ENCODE peak calls at places on chromosomes 16 and 17, in nine cellular contexts. Q, T, H, L, K, O, E, C and Z are unnamed samples.

GRCh38 chr17:17806611-17807010 is 30.2 kb downstream of the SREBF1 start:
- DNase-seq in O (no peak), H (no peak), C (no peak), K (no peak), Q (no peak), L (no peak), E (no peak), T (no peak), Z (no peak)

GRCh38 chr17:58331815-58332719 is 3.5 kb upstream of the TSPOAP1 start:
- DNase-seq in E (no peak), C (peak), L (no peak), O (no peak), K (no peak), H (peak), Q (no peak), T (no peak), Z (peak)

GRCh38 chr17:77494664-77495435 is 354.1 kb downstream of the SEC14L1 start:
- DNase-seq in E (peak), H (peak), L (peak), T (peak), O (peak), K (peak), C (peak), Q (peak), Z (peak)

GRCh38 chr17:72603346-72604242 is 482.8 kb downstream of the SOX9 start:
- DNase-seq in T (no peak), K (peak), H (no peak), Q (no peak), C (no peak), E (no peak), L (peak), O (no peak), Z (no peak)

GRCh38 chr17:32551186-32551955 is 64.6 kb downstream of the CDK5R1 start:
- DNase-seq in Q (no peak), H (no peak), E (no peak), O (no peak), T (peak), L (peak), C (no peak), K (peak), Z (no peak)

GRCh38 chr17:65914784-65915342 is 277.1 kb downstream of the CEP112 start:
- DNase-seq in Q (no peak), H (no peak), C (no peak), E (no peak), L (no peak), K (peak), T (no peak), O (no peak), Z (no peak)

GRCh38 chr16:89657442-89658220 is at the start of the genes CHMP1A and SPATA33:
- DNase-seq in Q (peak), T (peak), K (peak), H (peak), C (peak), L (peak), E (peak), O (peak), Z (peak)

GRCh38 chr17:32664936-32665583 is 178.3 kb downstream of the CDK5R1 start:
- DNase-seq in T (no peak), E (no peak), C (no peak), O (no peak), L (no peak), Q (no peak), H (no peak), K (no peak), Z (no peak)

GRCh38 chr17:74325743-74326379 is at the start of gene KIF19:
- DNase-seq in Q (no peak), E (no peak), L (no peak), O (peak), T (peak), H (peak), K (no peak), C (peak), Z (no peak)

GRCh38 chr17:70130274-70130673 is 39.1 kb upstream of the KCNJ2 start:
- DNase-seq in O (no peak), K (no peak), H (no peak), T (no peak), L (no peak), C (no peak), E (no peak), Q (no peak), Z (no peak)

GRCh38 chr17:31394544-31394943 is 3.1 kb downstream of the RAB11FIP4 start:
- DNase-seq in H (peak), T (peak), O (peak), K (no peak), C (peak), L (peak), E (no peak), Q (no peak), Z (peak)

GRCh38 chr17:82435601-82436583 is 14.7 kb downstream of the CYBC1 start:
- DNase-seq in K (no peak), T (no peak), Q (no peak), C (no peak), H (no peak), O (no peak), E (no peak), L (no peak), Z (no peak)

GRCh38 chr17:81032641-81033422 is 2.1 kb upstream of the BAIAP2 start:
- DNase-seq in T (no peak), H (no peak), E (no peak), C (no peak), K (no peak), O (no peak), L (no peak), Q (peak), Z (no peak)
- H3K27ac ChIP-seq in T (peak), H (no peak), E (no peak), C (no peak), K (no peak), O (no peak), L (no peak), Q (no peak), Z (no peak)

GRCh38 chr16:87463722-87464690 is 28.8 kb downstream of the ZCCHC14 start:
- DNase-seq in E (no peak), K (no peak), O (no peak), C (peak), L (peak), T (no peak), Q (no peak), H (no peak), Z (peak)

GRCh38 chr16:87459027-87459426 is 33.8 kb downstream of the ZCCHC14 start:
- DNase-seq in Q (no peak), E (no peak), H (no peak), O (no peak), K (no peak), C (no peak), T (no peak), L (no peak), Z (no peak)

GRCh38 chr16:87460936-87461335 is 31.9 kb downstream of the ZCCHC14 start:
- DNase-seq in O (no peak), E (no peak), C (no peak), H (no peak), K (no peak), Q (no peak), L (no peak), T (no peak), Z (no peak)

GRCh38 chr16:87459833-87460232 is 33.0 kb downstream of the ZCCHC14 start:
- DNase-seq in H (no peak), C (no peak), T (no peak), L (no peak), E (no peak), Q (no peak), K (no peak), O (no peak), Z (no peak)

GRCh38 chr16:87461466-87461975 is 31.3 kb downstream of the ZCCHC14 start:
- DNase-seq in T (peak), C (peak), L (no peak), Q (peak), K (peak), O (peak), E (peak), H (peak), Z (no peak)
- H3K27ac ChIP-seq in T (peak), C (peak), L (no peak), Q (peak), K (no peak), O (no peak), E (peak), H (peak), Z (no peak)

GRCh38 chr16:22007159-22007508 is 777 bp upstream of the MOSMO start:
- DNase-seq in T (no peak), H (no peak), L (no peak), K (no peak), C (no peak), Q (no peak), O (no peak), E (no peak), Z (no peak)
- H3K27ac ChIP-seq in T (peak), H (peak), L (no peak), K (peak), C (peak), Q (peak), O (no peak), E (peak), Z (no peak)

GRCh38 chr16:67538666-67539101 is 10.1 kb downstream of the RIPOR1 start:
- DNase-seq in L (peak), H (peak), E (no peak), C (no peak), Q (no peak), K (no peak), T (no peak), O (no peak), Z (no peak)
- H3K27ac ChIP-seq in L (no peak), H (peak), E (peak), C (peak), Q (no peak), K (no peak), T (peak), O (no peak), Z (peak)

GRCh38 chr17:50209472-50210248 is 8.2 kb upstream of the COL1A1 start:
- DNase-seq in T (no peak), L (peak), K (no peak), H (peak), E (peak), C (peak), Q (peak), O (no peak), Z (no peak)
- H3K27ac ChIP-seq in T (peak), L (peak), K (no peak), H (peak), E (peak), C (peak), Q (peak), O (peak), Z (no peak)

GRCh38 chr16:85195884-85196816 is 83.9 kb upstream of the CIBAR2 start:
- DNase-seq in H (no peak), T (no peak), L (no peak), E (no peak), C (no peak), O (no peak), Q (no peak), K (no peak), Z (no peak)

GRCh38 chr16:85197611-85198566 is 85.6 kb upstream of the CIBAR2 start:
- DNase-seq in Q (no peak), E (no peak), O (no peak), H (no peak), T (no peak), C (no peak), K (no peak), L (no peak), Z (no peak)

GRCh38 chr16:85195271-85195647 is 83.0 kb upstream of the CIBAR2 start:
- DNase-seq in Q (no peak), K (no peak), H (no peak), L (no peak), E (no peak), C (no peak), O (no peak), T (no peak), Z (no peak)

GRCh38 chr16:85199069-85199725 is 86.9 kb upstream of the CIBAR2 start:
- DNase-seq in L (no peak), C (no peak), Q (no peak), E (no peak), K (no peak), O (no peak), H (no peak), T (no peak), Z (no peak)

GRCh38 chr16:85196976-85197375 is 84.7 kb upstream of the CIBAR2 start:
- DNase-seq in C (no peak), E (no peak), H (no peak), L (no peak), O (no peak), K (no peak), T (no peak), Q (no peak), Z (no peak)
- H3K27ac ChIP-seq in C (peak), E (peak), H (peak), L (no peak), O (no peak), K (no peak), T (no peak), Q (peak), Z (no peak)

DNA sequence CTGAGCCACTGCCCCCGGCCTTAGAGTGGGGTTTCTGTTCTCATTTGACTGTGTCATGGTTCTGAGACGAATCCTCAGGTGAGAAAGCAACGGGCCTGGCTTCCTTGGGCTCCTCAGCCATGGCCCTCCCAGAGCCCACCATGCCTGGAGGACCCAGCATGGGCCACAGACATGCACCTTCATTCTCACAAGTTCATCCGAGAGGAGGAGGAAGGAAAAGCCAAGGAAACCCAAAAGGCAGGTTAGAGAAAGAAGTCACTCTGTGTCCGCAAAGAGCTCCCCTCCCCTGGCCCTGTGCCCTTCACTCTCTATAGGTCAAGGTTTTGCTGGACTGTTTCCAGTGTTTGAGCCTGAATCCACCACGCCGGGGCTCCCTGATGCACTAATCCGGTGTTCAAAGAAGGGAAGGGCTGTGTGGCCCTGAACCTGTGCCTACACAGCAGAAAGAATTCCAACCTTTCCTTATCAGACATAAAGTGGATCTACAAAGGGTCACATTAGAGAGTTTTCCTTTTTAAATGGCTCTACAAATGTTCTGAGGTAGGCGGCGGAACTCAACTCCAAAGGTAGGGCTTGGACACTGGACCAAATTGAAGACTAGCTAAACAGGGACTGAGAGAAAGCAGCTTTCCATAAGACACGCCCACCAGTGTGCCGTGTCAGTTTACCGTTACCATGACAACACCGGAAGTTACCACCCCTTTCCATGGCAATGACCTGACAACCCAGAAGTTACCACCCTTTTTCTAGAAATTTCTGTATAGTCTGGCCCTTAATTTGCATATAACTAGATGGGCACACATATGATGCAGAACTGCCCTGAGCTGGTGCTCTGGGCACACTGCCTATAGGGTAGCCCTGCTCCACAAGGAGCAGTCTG is 15.9 kb upstream of the PECAM1 start:
- DNase-seq in C (no peak), T (no peak), K (no peak), E (no peak), O (no peak), L (no peak), Q (no peak), H (no peak), Z (no peak)
- H3K27ac ChIP-seq in C (no peak), T (peak), K (no peak), E (no peak), O (no peak), L (no peak), Q (no peak), H (no peak), Z (no peak)

GRCh38 chr17:27862848-27863247 is 30.3 kb downstream of the LYRM9 start:
- DNase-seq in E (no peak), C (no peak), H (no peak), T (no peak), K (no peak), O (no peak), L (no peak), Q (no peak), Z (no peak)
- H3K27ac ChIP-seq in E (no peak), C (no peak), H (no peak), T (no peak), K (no peak), O (no peak), L (no peak), Q (no peak), Z (no peak)

GRCh38 chr17:8290043-8290442 is 1.6 kb downstream of the RANGRF start:
- DNase-seq in K (no peak), L (no peak), H (no peak), C (no peak), Q (no peak), T (no peak), O (no peak), E (no peak), Z (no peak)

GRCh38 chr17:8294361-8294760 is 839 bp downstream of the SLC25A35 start:
- DNase-seq in H (no peak), L (no peak), E (no peak), C (no peak), T (no peak), O (no peak), K (no peak), Q (peak), Z (no peak)

GRCh38 chr17:8300226-8300625 is 5.0 kb upstream of the SLC25A35 start:
- DNase-seq in Q (no peak), T (no peak), L (no peak), O (no peak), K (no peak), H (no peak), C (no peak), E (no peak), Z (no peak)

GRCh38 chr17:8292639-8293395 is 2.4 kb downstream of the SLC25A35 start:
- DNase-seq in K (peak), C (no peak), T (no peak), Q (no peak), H (no peak), E (no peak), L (no peak), O (no peak), Z (no peak)

GRCh38 chr17:8294814-8295316 is 335 bp downstream of the SLC25A35 start:
- DNase-seq in Q (no peak), C (no peak), O (no peak), K (no peak), T (no peak), L (no peak), H (no peak), E (no peak), Z (no peak)
- H3K27ac ChIP-seq in Q (peak), C (peak), O (peak), K (peak), T (peak), L (peak), H (peak), E (peak), Z (peak)

DNA sequence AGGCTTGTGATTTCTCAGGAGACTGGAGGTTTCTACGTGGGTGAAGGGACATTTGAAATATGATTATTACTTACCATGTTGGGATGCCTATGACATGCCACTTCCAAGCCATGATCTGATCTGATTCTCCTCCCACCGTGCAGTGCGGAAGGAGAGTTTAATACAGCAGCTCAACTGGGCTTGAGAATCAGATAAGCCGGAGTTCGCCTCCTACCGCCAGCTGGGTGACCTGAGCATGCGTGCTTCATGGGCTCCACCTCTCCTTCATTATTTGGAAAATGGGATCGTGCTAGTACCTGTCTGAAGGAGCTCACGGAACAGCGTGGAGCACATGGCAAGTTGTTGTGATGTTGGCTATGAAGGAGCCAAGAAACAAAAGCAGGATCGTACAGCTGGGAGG is 12.4 kb upstream of the TIMP2 start:
- DNase-seq in O (no peak), E (no peak), T (no peak), H (no peak), Q (no peak), C (no peak), L (no peak), K (no peak), Z (no peak)
- H3K27ac ChIP-seq in O (no peak), E (no peak), T (peak), H (no peak), Q (no peak), C (no peak), L (no peak), K (no peak), Z (no peak)